ENCODE peak calls at places on chromosome 20, in four cellular contexts. V is neuronal stem cell, Z is H1, J is mesenchymal stem cell. K is an unnamed sample.

GRCh38 chr20:45515147-45515913 is at the start of gene SPINT3:
- DNase-seq in J (no peak), Z (no peak), V (no peak), K (no peak)

GRCh38 chr20:29740951-29741593 is 1516.4 kb upstream of the DEFB115 start:
- DNase-seq in Z (no peak), J (no peak), V (no peak), K (no peak)

GRCh38 chr20:14062786-14063185 is 67.5 kb downstream of the MACROD2 start:
- DNase-seq in Z (no peak), V (no peak), J (peak), K (no peak)

GRCh38 chr20:12113468-12114371 is 196.0 kb downstream of the BTBD3 start:
- DNase-seq in Z (no peak), J (peak), V (no peak), K (no peak)

GRCh38 chr20:41300383-41300782 is 17.1 kb downstream of the ZHX3 start:
- DNase-seq in V (no peak), J (no peak), Z (no peak), K (no peak)

GRCh38 chr20:43711098-43711654 is 15.6 kb downstream of the GTSF1L start:
- DNase-seq in J (no peak), V (no peak), Z (no peak), K (no peak)

GRCh38 chr20:46814366-46815232 is 80.0 kb upstream of the EYA2 start:
- DNase-seq in Z (no peak), J (peak), V (peak), K (peak)

GRCh38 chr20:46545077-46545826 is 5.2 kb downstream of the OCSTAMP start:
- DNase-seq in J (no peak), V (no peak), Z (no peak), K (peak)

GRCh38 chr20:22928679-22929078 is 106.4 kb upstream of the SSTR4 start:
- DNase-seq in Z (no peak), J (no peak), V (no peak), K (no peak)

GRCh38 chr20:23178806-23179205 is 92.7 kb upstream of the CD93 start:
- DNase-seq in J (peak), V (no peak), Z (no peak), K (no peak)

GRCh38 chr20:23680151-23680550 is 8.7 kb downstream of the CST4 start:
- DNase-seq in Z (no peak), J (no peak), V (no peak), K (no peak)

GRCh38 chr20:58978351-58979190 is 2.5 kb upstream of the NELFCD start:
- DNase-seq in V (no peak), Z (no peak), J (no peak), K (no peak)

GRCh38 chr20:63007472-63007721 is 633 bp upstream of the BHLHE23 start:
- DNase-seq in J (no peak), Z (no peak), V (no peak), K (no peak)

GRCh38 chr20:6142348-6142993 is 19.6 kb upstream of the FERMT1 start:
- DNase-seq in J (peak), Z (peak), V (peak), K (peak)

GRCh38 chr20:50193169-50193850 is 2.7 kb downstream of the CEBPB start:
- DNase-seq in V (no peak), Z (no peak), J (peak), K (peak)

GRCh38 chr20:7161690-7162089 is 394.2 kb downstream of the BMP2 start:
- DNase-seq in Z (no peak), V (no peak), J (peak), K (no peak)

GRCh38 chr20:8851446-8851845 is 217.4 kb upstream of the PLCB4 start:
- DNase-seq in V (no peak), J (no peak), Z (no peak), K (no peak)

GRCh38 chr20:12152996-12153395 is 235.3 kb downstream of the BTBD3 start:
- DNase-seq in J (peak), Z (no peak), V (no peak), K (peak)

DNA sequence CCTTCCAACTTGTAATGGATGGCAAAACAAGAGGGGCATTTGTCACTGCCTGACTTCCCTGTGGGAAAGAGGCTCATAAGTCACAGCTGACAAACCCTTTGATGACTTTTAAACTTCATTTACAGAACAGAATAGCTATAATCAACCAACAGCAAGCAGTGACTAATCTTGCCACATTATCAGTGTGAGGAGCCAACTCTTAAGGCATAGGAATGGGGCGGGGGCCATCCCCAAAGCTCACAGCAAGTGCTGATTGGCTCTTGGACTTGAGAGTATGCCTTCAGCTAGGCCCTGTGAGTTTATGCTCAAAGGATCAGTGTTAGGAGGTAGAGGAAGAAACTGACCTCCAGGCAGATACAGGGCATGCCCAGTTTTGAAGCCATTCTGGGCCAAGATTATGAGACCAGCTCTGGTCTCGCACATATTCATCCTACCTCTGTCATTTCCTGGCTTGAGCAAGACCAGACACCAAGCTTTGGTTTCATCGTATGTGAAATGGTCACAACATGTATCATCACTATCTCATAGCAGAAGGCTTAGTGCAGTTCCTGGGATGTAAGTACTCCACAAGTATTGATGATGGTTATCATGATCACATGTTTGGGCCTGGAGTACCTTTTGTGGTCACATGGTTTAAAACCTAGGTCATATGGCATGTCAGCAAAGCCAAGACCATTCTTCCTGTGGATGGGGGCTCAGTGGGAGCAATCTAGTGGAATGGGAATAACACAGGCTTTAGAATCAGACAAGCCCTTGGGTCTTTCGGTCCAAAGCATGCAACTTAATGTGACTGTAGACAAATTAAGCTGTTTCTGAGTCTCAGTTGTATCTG is 49.2 kb downstream of the EIF2S2 start:
- DNase-seq in J (peak), Z (no peak), V (no peak), K (peak)
- H3K14ac ChIP-seq in J (no peak), Z (no peak), V (no peak), K (no peak)

DNA sequence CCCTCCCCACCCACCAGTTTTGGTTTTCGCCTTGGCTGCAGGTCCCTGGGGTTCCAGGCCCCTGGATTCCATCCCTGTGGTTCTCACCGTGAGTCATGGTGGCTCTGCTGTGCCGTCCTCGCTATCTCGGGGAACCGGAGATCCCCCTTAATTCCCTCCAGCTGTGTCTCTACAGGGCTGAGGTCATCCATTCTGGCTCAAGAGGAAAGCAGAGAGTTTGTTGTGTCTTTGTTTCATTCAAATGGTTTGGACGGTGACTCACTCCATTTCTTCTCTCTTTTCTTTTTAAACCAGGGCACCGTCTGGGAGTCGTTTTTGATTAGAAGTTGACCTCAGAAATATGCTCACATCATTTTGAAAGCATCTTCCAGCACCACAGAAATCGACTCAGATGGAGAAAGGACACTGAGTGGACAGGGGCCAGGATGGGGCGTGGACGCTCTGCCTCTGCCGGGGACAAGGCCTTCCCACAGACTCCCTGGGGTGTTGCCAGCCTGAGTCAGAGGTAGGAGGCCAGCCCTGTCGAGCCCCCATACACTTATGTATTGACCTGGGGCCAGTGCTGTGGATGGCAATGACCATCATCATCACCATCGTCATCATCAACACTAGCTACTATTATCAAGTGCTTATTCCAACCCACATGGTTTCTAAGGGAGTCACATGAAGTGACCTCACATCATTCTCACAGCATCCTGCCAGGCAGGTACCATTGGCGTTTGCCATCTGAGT is 176.2 kb downstream of the NFATC2 start:
- DNase-seq in Z (no peak), V (no peak), J (peak), K (peak)
- H3K14ac ChIP-seq in Z (no peak), V (no peak), J (peak), K (peak)

GRCh38 chr20:38157635-38158495 is 7.2 kb downstream of the TGM2 start:
- DNase-seq in V (no peak), Z (no peak), J (no peak), K (peak)
- H3K14ac ChIP-seq in V (no peak), Z (no peak), J (no peak), K (peak)

GRCh38 chr20:3044336-3044965 is 1.0 kb downstream of the GNRH2 start:
- DNase-seq in J (no peak), V (no peak), Z (no peak), K (no peak)

GRCh38 chr20:3043381-3043780 is at the start of gene GNRH2:
- DNase-seq in Z (no peak), V (no peak), J (no peak), K (no peak)

GRCh38 chr20:3046677-3047462 is 1.0 kb downstream of the MRPS26 start:
- DNase-seq in V (no peak), Z (peak), J (no peak), K (no peak)

GRCh38 chr20:3045816-3046676 is at the start of gene MRPS26:
- DNase-seq in J (peak), Z (peak), V (peak), K (peak)

DNA sequence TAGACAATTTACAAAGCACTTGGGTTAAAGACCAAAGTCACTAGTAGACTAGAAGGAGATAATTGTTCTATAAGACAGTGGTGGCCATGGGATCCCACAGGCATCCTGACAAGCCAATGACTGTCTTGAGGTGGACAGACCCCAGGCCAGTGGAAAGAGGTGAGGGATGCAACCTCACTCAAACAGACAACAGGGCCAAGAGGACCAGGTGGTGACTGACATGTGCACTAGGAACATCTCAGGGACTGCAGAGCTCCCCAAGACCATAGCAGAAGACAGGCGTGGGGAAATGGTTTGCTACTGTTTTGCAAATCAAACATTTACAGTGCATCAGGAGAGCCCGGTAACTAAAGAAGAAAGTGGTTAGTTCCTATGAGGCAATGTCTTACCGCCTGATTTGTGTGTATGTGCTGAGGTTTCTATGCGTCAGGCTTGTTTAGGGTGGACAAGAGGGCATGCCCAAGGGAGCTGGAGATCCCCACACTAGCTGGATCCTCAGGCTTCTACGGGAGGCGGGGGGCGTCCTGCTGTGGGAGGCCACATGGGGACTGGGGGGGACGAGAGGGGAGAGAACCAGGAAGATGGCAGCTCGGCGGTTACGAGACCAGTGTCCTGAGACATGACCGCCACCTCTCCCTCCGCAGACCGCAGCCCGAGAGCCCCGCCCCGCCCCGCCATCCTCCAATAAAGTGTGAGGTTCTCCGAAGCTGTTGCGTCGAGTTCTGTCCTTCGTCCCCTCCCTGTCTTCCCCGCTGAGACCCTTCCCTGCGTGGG is 623 bp upstream of the MRPS26 start:
- DNase-seq in J (peak), Z (no peak), V (no peak), K (peak)
- H3K14ac ChIP-seq in J (peak), Z (no peak), V (peak), K (peak)

DNA sequence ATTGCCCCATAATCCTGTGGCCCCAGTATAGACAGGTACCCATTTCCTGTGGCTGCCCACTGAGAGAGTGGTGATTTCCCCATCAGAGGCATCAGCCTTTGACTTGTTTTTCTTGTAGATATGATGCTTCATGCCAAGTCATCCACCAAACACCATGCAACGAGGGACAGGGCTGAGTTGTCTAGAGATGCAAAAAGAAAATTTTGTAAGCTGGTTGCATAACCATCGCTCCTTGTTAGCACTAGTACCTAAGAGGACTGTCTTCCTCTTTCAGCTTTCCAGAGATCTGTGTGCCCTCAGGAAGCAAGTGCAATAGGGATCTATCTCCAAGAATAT is 166.8 kb downstream of the BCAS1 start:
- DNase-seq in J (no peak), V (no peak), Z (no peak), K (no peak)
- H3K14ac ChIP-seq in J (no peak), V (no peak), Z (no peak), K (peak)

DNA sequence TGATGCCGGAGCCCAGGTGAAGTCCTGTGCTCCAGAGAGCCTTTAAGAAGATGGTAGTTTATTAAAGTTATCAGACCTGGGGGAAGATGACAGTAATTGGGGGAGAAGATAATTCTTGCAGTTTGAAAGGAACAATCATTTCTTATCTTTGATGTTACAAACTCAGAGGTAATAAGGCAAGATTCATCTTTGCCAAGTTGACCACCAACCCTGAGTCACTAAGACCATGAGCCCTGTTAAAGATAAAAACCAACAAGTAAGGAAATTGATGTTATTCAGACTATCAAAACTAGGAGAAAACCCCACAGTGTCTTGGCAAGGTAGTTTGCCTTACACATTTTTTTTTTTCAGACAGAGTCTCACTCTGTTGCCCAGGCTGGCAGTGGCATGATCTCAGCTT is 73.1 kb downstream of the MKKS start:
- DNase-seq in Z (no peak), J (no peak), V (no peak), K (no peak)
- H3K14ac ChIP-seq in Z (no peak), J (no peak), V (no peak), K (no peak)

GRCh38 chr20:61860588-61860987 is 205.1 kb downstream of the TAF4 start:
- DNase-seq in J (no peak), V (no peak), Z (no peak), K (no peak)

GRCh38 chr20:61857884-61858283 is 207.8 kb downstream of the TAF4 start:
- DNase-seq in Z (no peak), J (no peak), V (no peak), K (no peak)

GRCh38 chr20:61861858-61862257 is 203.8 kb downstream of the TAF4 start:
- DNase-seq in J (no peak), Z (no peak), V (no peak), K (no peak)

GRCh38 chr20:61861054-61861841 is 204.4 kb downstream of the TAF4 start:
- DNase-seq in V (no peak), Z (no peak), J (no peak), K (no peak)

DNA sequence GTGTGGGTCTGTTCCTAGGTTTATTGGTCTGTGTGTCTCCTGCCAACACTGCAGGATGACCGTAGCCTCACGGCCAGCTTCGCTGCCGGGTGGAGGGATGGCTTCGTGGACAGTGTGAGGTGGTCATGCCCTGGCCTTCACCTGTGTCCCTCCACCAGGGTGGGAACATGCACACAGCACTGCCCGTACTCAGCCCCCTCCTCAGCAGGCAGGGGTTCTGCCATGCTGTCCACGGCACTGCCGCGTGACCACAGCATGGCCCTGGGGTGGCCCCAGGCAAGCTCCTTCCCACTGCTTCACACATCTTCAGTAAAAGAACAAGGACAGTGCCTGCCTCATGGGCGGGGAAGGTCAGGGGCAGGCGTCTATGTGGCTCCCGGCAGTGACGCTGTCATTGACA is 206.0 kb downstream of the TAF4 start:
- DNase-seq in J (no peak), V (no peak), Z (no peak), K (no peak)
- H3K14ac ChIP-seq in J (no peak), V (peak), Z (no peak), K (no peak)

GRCh38 chr20:57352305-57352704 is 1.2 kb downstream of the RAE1 start:
- DNase-seq in Z (no peak), J (no peak), V (no peak), K (no peak)
- H3K14ac ChIP-seq in Z (no peak), J (no peak), V (no peak), K (no peak)

GRCh38 chr20:16394784-16395183 is 178.5 kb downstream of the KIF16B start:
- DNase-seq in Z (no peak), J (no peak), V (no peak), K (no peak)

GRCh38 chr20:16391003-16391402 is 182.2 kb downstream of the KIF16B start:
- DNase-seq in J (no peak), V (no peak), Z (no peak), K (no peak)

GRCh38 chr20:16393836-16394235 is 179.4 kb downstream of the KIF16B start:
- DNase-seq in J (no peak), V (no peak), Z (no peak), K (no peak)

GRCh38 chr20:16393297-16393696 is 180.0 kb downstream of the KIF16B start:
- DNase-seq in J (no peak), Z (no peak), V (no peak), K (no peak)

GRCh38 chr20:16392346-16392745 is 180.9 kb downstream of the KIF16B start:
- DNase-seq in J (no peak), Z (no peak), V (no peak), K (no peak)
- H3K14ac ChIP-seq in J (peak), Z (no peak), V (no peak), K (no peak)

K was measured in IMR-90.